ENCODE peak calls at places on chromosomes 16 and 17, in eight cellular contexts. M is mucosa of gallbladder; G is PC-9; H is SK-N-SH; O is left colon; U is suprapubic skin; K is EL; V is central memory CD4-positive, alpha-beta T cell. S is an unnamed sample.

GRCh38 chr16:11379420-11379819 is 34.2 kb downstream of the RMI2 start:
- DNase-seq in O (no peak), V (peak; percentile 40), K (peak; percentile 26), H (no peak), G (peak; percentile 43), U (no peak), M (no peak), S (peak; percentile 53)

GRCh38 chr16:31472559-31473203 is 729 bp downstream of the TGFB1I1 start:
- DNase-seq in H (peak; percentile 98), U (peak; percentile 96), O (peak; percentile 95), K (peak; percentile 93), V (peak; percentile 19), G (peak; percentile 62), M (peak; percentile 83), S (peak; percentile 91)

GRCh38 chr17:2050246-2050866 is 4.5 kb upstream of the HIC1 start:
- DNase-seq in V (peak; percentile 71), O (no peak), U (peak; percentile 84), G (no peak), H (peak; percentile 94), K (peak; percentile 77), M (peak; percentile 63), S (peak; percentile 77)

GRCh38 chr17:39604911-39605491 is 2.7 kb downstream of the NEUROD2 start:
- DNase-seq in O (no peak), V (no peak), G (no peak), K (no peak), U (no peak), M (no peak), H (no peak), S (no peak)

GRCh38 chr16:4392382-4393242 is 21.0 kb downstream of the VASN start:
- DNase-seq in G (no peak), O (no peak), M (no peak), U (peak; percentile 68), V (no peak), H (peak; percentile 94), K (peak; percentile 85), S (no peak)

GRCh38 chr17:51748749-51749604 is 409.5 kb downstream of the CA10 start:
- DNase-seq in M (no peak), U (no peak), V (no peak), G (no peak), H (no peak), K (no peak), O (no peak), S (no peak)

GRCh38 chr16:50744911-50745310 is 3.0 kb downstream of the CYLD start:
- DNase-seq in G (peak; percentile 45), K (peak; percentile 43), U (no peak), O (no peak), V (no peak), H (no peak), M (no peak), S (no peak)

GRCh38 chr17:20172378-20172775 is 163.2 kb downstream of the SPECC1 start:
- DNase-seq in O (no peak), H (no peak), V (no peak), G (no peak), M (no peak), U (no peak), K (no peak), S (no peak)

GRCh38 chr17:39601010-39601597 is 6.6 kb downstream of the NEUROD2 start:
- DNase-seq in M (no peak), U (no peak), H (no peak), K (no peak), V (no peak), O (no peak), G (no peak), S (no peak)

GRCh38 chr16:2702871-2703745 is 16.9 kb downstream of the PRSS27 start:
- DNase-seq in O (no peak), G (no peak), K (no peak), V (no peak), M (no peak), U (no peak), H (no peak), S (no peak)

GRCh38 chr17:78559749-78560368 is 17.3 kb downstream of the DNAH17 start:
- DNase-seq in H (no peak), K (no peak), O (no peak), U (no peak), V (no peak), M (no peak), G (no peak), S (no peak)

GRCh38 chr17:41982026-41982989 is 15.7 kb downstream of the CNP start:
- DNase-seq in G (no peak), H (no peak), U (peak; percentile 52), K (no peak), V (no peak), O (no peak), M (no peak), S (no peak)

GRCh38 chr17:72008236-72008874 is 112.5 kb upstream of the SOX9 start:
- DNase-seq in H (peak; percentile 63), G (peak; percentile 56), K (peak; percentile 51), V (no peak), U (no peak), O (no peak), M (no peak), S (no peak)

GRCh38 chr17:79495665-79496064 is 115.2 kb downstream of the RBFOX3 start:
- DNase-seq in V (no peak), H (peak; percentile 68), U (no peak), O (no peak), M (no peak), G (no peak), K (no peak), S (no peak)

GRCh38 chr16:3643095-3643730 is 11.3 kb upstream of the DNASE1 start:
- DNase-seq in U (no peak), V (no peak), M (no peak), K (no peak), O (no peak), G (no peak), H (peak; percentile 39), S (no peak)

GRCh38 chr16:30010817-30011504 is at the start of gene DOC2A:
- DNase-seq in O (no peak), U (no peak), H (peak; percentile 93), K (no peak), G (no peak), M (no peak), V (peak; percentile 19), S (no peak)

GRCh38 chr16:19645557-19645981 is 72.5 kb downstream of the KNOP1 start:
- DNase-seq in M (peak; percentile 71), K (no peak), U (peak; percentile 62), G (no peak), O (no peak), H (no peak), V (no peak), S (no peak)

GRCh38 chr16:83653785-83654184 is 154.0 kb upstream of the HSBP1 start:
- DNase-seq in V (no peak), U (no peak), K (peak; percentile 72), H (no peak), G (no peak), M (no peak), O (no peak), S (no peak)

GRCh38 chr16:1530883-1531637 is 2.4 kb upstream of the TMEM204 start:
- DNase-seq in H (peak; percentile 94), U (peak; percentile 86), O (peak; percentile 49), G (no peak), K (peak; percentile 74), V (no peak), M (peak; percentile 75), S (no peak)

GRCh38 chr17:56176101-56176500 is 22.8 kb downstream of the ANKFN1 start:
- DNase-seq in K (peak; percentile 86), V (no peak), M (no peak), U (no peak), O (no peak), G (no peak), H (no peak), S (no peak)

GRCh38 chr17:75105269-75106080 is 4.3 kb upstream of the ARMC7 start:
- DNase-seq in K (peak; percentile 36), U (no peak), H (peak; percentile 91), V (no peak), G (peak; percentile 77), O (peak; percentile 67), M (peak; percentile 68), S (no peak)

GRCh38 chr17:38911081-38911730 is 14.2 kb upstream of the LASP1NB start:
- DNase-seq in M (no peak), K (no peak), V (no peak), H (no peak), O (peak; percentile 20), G (no peak), U (peak; percentile 48), S (no peak)

GRCh38 chr16:11312718-11313492 is 31.8 kb upstream of the PRM1 start:
- DNase-seq in O (peak; percentile 66), K (peak; percentile 68), H (no peak), U (no peak), G (peak; percentile 90), V (no peak), M (peak; percentile 28), S (no peak)

S was measured in T1000.